ENCODE peak calls at places on chromosomes 6 and 20, in eight cellular contexts. One of them, this sample, is unnamed.

GRCh38 chr6:112214749-112215269 is 39.6 kb downstream of the LAMA4 start:
- DNase-seq in RWPE1: no peak
- DNase-seq in HepG2: peak; percentile 58
- DNase-seq in body of pancreas: no peak
- DNase-seq in uterus: no peak
- DNase-seq in sigmoid colon: no peak
- DNase-seq in stomach: no peak
- DNase-seq in MM.1S: no peak
- DNase-seq in this sample: no peak

GRCh38 chr6:73144516-73144915 is 80.8 kb downstream of the KHDC1L start:
- DNase-seq in uterus: no peak
- DNase-seq in sigmoid colon: no peak
- DNase-seq in body of pancreas: no peak
- DNase-seq in RWPE1: no peak
- DNase-seq in stomach: no peak
- DNase-seq in HepG2: no peak
- DNase-seq in MM.1S: no peak
- DNase-seq in this sample: no peak

GRCh38 chr6:141265748-141266647 is 866.7 kb upstream of the GJE1 start:
- DNase-seq in HepG2: peak; percentile 7
- DNase-seq in RWPE1: no peak
- DNase-seq in uterus: no peak
- DNase-seq in MM.1S: peak; percentile 37
- DNase-seq in stomach: no peak
- DNase-seq in sigmoid colon: no peak
- DNase-seq in body of pancreas: no peak
- DNase-seq in this sample: no peak

GRCh38 chr6:131015630-131016263 is 47.3 kb downstream of the EPB41L2 start:
- DNase-seq in body of pancreas: no peak
- DNase-seq in stomach: no peak
- DNase-seq in HepG2: no peak
- DNase-seq in MM.1S: no peak
- DNase-seq in RWPE1: no peak
- DNase-seq in sigmoid colon: no peak
- DNase-seq in uterus: no peak
- DNase-seq in this sample: no peak

GRCh38 chr6:69632932-69633331 is 163.9 kb downstream of the LMBRD1 start:
- DNase-seq in sigmoid colon: no peak
- DNase-seq in stomach: no peak
- DNase-seq in HepG2: no peak
- DNase-seq in MM.1S: peak; percentile 12
- DNase-seq in RWPE1: no peak
- DNase-seq in body of pancreas: no peak
- DNase-seq in uterus: no peak
- DNase-seq in this sample: no peak

GRCh38 chr6:119174879-119175817 is 96.7 kb upstream of the FAM184A start:
- DNase-seq in RWPE1: no peak
- DNase-seq in uterus: no peak
- DNase-seq in body of pancreas: no peak
- DNase-seq in MM.1S: no peak
- DNase-seq in stomach: no peak
- DNase-seq in HepG2: no peak
- DNase-seq in sigmoid colon: no peak
- DNase-seq in this sample: no peak

GRCh38 chr6:164108869-164109769 is 694.6 kb downstream of the QKI start:
- DNase-seq in body of pancreas: peak; percentile 44
- DNase-seq in RWPE1: peak; percentile 75
- DNase-seq in sigmoid colon: peak; percentile 78
- DNase-seq in HepG2: no peak
- DNase-seq in MM.1S: no peak
- DNase-seq in stomach: no peak
- DNase-seq in uterus: peak; percentile 49
- DNase-seq in this sample: peak; percentile 92

GRCh38 chr6:130240232-130240631 is 17.5 kb upstream of the SAMD3 start:
- DNase-seq in MM.1S: no peak
- DNase-seq in HepG2: no peak
- DNase-seq in body of pancreas: no peak
- DNase-seq in sigmoid colon: no peak
- DNase-seq in RWPE1: no peak
- DNase-seq in stomach: no peak
- DNase-seq in uterus: no peak
- DNase-seq in this sample: no peak

GRCh38 chr6:86192123-86192522 is 549.4 kb upstream of the SYNCRIP start:
- DNase-seq in uterus: no peak
- DNase-seq in body of pancreas: peak; percentile 45
- DNase-seq in MM.1S: peak; percentile 36
- DNase-seq in HepG2: peak; percentile 11
- DNase-seq in stomach: no peak
- DNase-seq in RWPE1: no peak
- DNase-seq in sigmoid colon: no peak
- DNase-seq in this sample: no peak

GRCh38 chr6:21941926-21942325 is 348.4 kb downstream of the SOX4 start:
- DNase-seq in HepG2: no peak
- DNase-seq in body of pancreas: no peak
- DNase-seq in sigmoid colon: no peak
- DNase-seq in uterus: no peak
- DNase-seq in stomach: no peak
- DNase-seq in MM.1S: no peak
- DNase-seq in RWPE1: no peak
- DNase-seq in this sample: no peak

GRCh38 chr6:24761851-24762250 is 12.9 kb upstream of the GMNN start:
- DNase-seq in body of pancreas: no peak
- DNase-seq in HepG2: no peak
- DNase-seq in RWPE1: no peak
- DNase-seq in uterus: no peak
- DNase-seq in sigmoid colon: no peak
- DNase-seq in MM.1S: no peak
- DNase-seq in stomach: no peak
- DNase-seq in this sample: no peak
- H3K27ac ChIP-seq in body of pancreas: no peak overlapping the region
- H3K27ac ChIP-seq in HepG2: no peak overlapping the region
- H3K27ac ChIP-seq in RWPE1: no peak overlapping the region
- H3K27ac ChIP-seq in uterus: no peak overlapping the region
- H3K27ac ChIP-seq in sigmoid colon: no peak overlapping the region
- H3K27ac ChIP-seq in MM.1S: no peak overlapping the region
- H3K27ac ChIP-seq in stomach: no peak overlapping the region
- H3K27ac ChIP-seq in this sample: no peak overlapping the region

GRCh38 chr20:50981714-50982048 is 23.1 kb downstream of the MOCS3 start:
- DNase-seq in sigmoid colon: no peak
- DNase-seq in body of pancreas: no peak
- DNase-seq in RWPE1: no peak
- DNase-seq in stomach: no peak
- DNase-seq in MM.1S: no peak
- DNase-seq in HepG2: no peak
- DNase-seq in uterus: no peak
- DNase-seq in this sample: no peak
- H3K27ac ChIP-seq in sigmoid colon: no peak overlapping the region
- H3K27ac ChIP-seq in body of pancreas: no peak overlapping the region
- H3K27ac ChIP-seq in RWPE1: peak overlapping the region; percentile 87
- H3K27ac ChIP-seq in stomach: no peak overlapping the region
- H3K27ac ChIP-seq in MM.1S: no peak overlapping the region
- H3K27ac ChIP-seq in HepG2: no peak overlapping the region
- H3K27ac ChIP-seq in uterus: no peak overlapping the region
- H3K27ac ChIP-seq in this sample: no peak overlapping the region

GRCh38 chr6:32974541-32975308 is 6.3 kb downstream of the BRD2 start:
- DNase-seq in body of pancreas: no peak
- DNase-seq in HepG2: no peak
- DNase-seq in stomach: no peak
- DNase-seq in RWPE1: no peak
- DNase-seq in MM.1S: no peak
- DNase-seq in uterus: no peak
- DNase-seq in sigmoid colon: no peak
- DNase-seq in this sample: no peak

GRCh38 chr6:32977272-32977952 is 9.0 kb downstream of the BRD2 start:
- DNase-seq in MM.1S: no peak
- DNase-seq in HepG2: no peak
- DNase-seq in RWPE1: no peak
- DNase-seq in stomach: no peak
- DNase-seq in uterus: no peak
- DNase-seq in body of pancreas: no peak
- DNase-seq in sigmoid colon: no peak
- DNase-seq in this sample: no peak

GRCh38 chr6:32975886-32976285 is 7.5 kb downstream of the BRD2 start:
- DNase-seq in RWPE1: no peak
- DNase-seq in sigmoid colon: no peak
- DNase-seq in body of pancreas: no peak
- DNase-seq in HepG2: no peak
- DNase-seq in uterus: no peak
- DNase-seq in MM.1S: no peak
- DNase-seq in stomach: no peak
- DNase-seq in this sample: no peak

GRCh38 chr6:32977953-32978324 is 9.5 kb downstream of the BRD2 start:
- DNase-seq in stomach: no peak
- DNase-seq in MM.1S: no peak
- DNase-seq in uterus: no peak
- DNase-seq in sigmoid colon: no peak
- DNase-seq in RWPE1: no peak
- DNase-seq in HepG2: no peak
- DNase-seq in body of pancreas: no peak
- DNase-seq in this sample: no peak

DNA sequence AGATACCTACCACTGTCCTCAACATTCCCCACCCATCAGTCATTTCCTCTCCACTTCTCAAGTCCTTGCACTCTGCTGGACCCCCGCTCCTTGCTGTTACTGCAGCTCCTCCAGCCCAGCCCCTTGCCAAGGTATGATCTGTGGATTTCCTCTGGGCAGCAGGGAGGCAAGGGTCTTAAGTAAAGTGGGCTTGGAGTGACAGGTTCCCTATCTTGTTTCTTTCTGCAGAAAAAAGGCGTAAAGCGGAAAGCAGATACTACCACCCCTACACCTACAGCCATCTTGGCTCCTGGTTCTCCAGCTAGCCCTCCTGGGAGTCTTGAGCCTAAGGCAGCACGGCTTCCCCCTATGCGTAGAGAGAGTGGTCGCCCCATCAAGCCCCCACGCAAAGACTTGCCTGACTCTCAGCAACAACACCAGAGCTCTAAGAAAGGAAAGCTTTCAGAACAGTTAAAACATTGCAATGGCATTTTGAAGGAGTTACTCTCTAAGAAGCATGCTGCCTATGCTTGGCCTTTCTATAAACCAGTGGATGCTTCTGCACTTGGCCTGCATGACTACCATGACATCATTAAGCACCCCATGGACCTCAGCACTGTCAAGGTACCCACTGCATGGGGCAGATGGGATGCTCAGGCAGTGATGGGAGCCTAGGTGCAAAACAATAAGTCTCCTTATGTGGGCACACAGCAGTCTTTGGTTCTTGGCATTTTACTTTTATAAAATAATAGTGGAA is 8.1 kb downstream of the BRD2 start:
- DNase-seq in RWPE1: no peak
- DNase-seq in uterus: no peak
- DNase-seq in HepG2: no peak
- DNase-seq in stomach: no peak
- DNase-seq in body of pancreas: no peak
- DNase-seq in sigmoid colon: no peak
- DNase-seq in MM.1S: no peak
- DNase-seq in this sample: no peak
- H3K27ac ChIP-seq in RWPE1: peak overlapping the region; percentile 33
- H3K27ac ChIP-seq in uterus: no peak overlapping the region
- H3K27ac ChIP-seq in HepG2: no peak overlapping the region
- H3K27ac ChIP-seq in stomach: peak overlapping the region; percentile 24
- H3K27ac ChIP-seq in body of pancreas: no peak overlapping the region
- H3K27ac ChIP-seq in sigmoid colon: no peak overlapping the region
- H3K27ac ChIP-seq in MM.1S: no peak overlapping the region
- H3K27ac ChIP-seq in this sample: no peak overlapping the region

GRCh38 chr6:33714385-33715040 is 3.0 kb upstream of the UQCC2 start:
- DNase-seq in sigmoid colon: no peak
- DNase-seq in HepG2: peak; percentile 45
- DNase-seq in uterus: no peak
- DNase-seq in RWPE1: no peak
- DNase-seq in MM.1S: no peak
- DNase-seq in body of pancreas: no peak
- DNase-seq in stomach: no peak
- DNase-seq in this sample: no peak

GRCh38 chr6:33717857-33718552 is 6.5 kb upstream of the UQCC2 start:
- DNase-seq in stomach: peak; percentile 66
- DNase-seq in HepG2: no peak
- DNase-seq in body of pancreas: peak; percentile 54
- DNase-seq in MM.1S: no peak
- DNase-seq in RWPE1: no peak
- DNase-seq in sigmoid colon: peak; percentile 79
- DNase-seq in uterus: peak; percentile 74
- DNase-seq in this sample: no peak

GRCh38 chr6:33716890-33717632 is 5.6 kb upstream of the UQCC2 start:
- DNase-seq in RWPE1: peak; percentile 66
- DNase-seq in MM.1S: no peak
- DNase-seq in sigmoid colon: no peak
- DNase-seq in HepG2: peak; percentile 58
- DNase-seq in body of pancreas: no peak
- DNase-seq in stomach: no peak
- DNase-seq in uterus: no peak
- DNase-seq in this sample: no peak

GRCh38 chr6:33718713-33719112 is 7.2 kb upstream of the UQCC2 start:
- DNase-seq in MM.1S: no peak
- DNase-seq in RWPE1: no peak
- DNase-seq in HepG2: no peak
- DNase-seq in stomach: no peak
- DNase-seq in body of pancreas: no peak
- DNase-seq in sigmoid colon: no peak
- DNase-seq in uterus: no peak
- DNase-seq in this sample: no peak

GRCh38 chr6:33716379-33716778 is 4.9 kb upstream of the UQCC2 start:
- DNase-seq in uterus: no peak
- DNase-seq in HepG2: no peak
- DNase-seq in RWPE1: peak; percentile 67
- DNase-seq in sigmoid colon: no peak
- DNase-seq in body of pancreas: peak; percentile 84
- DNase-seq in stomach: peak; percentile 61
- DNase-seq in MM.1S: no peak
- DNase-seq in this sample: no peak
- H3K27ac ChIP-seq in uterus: peak overlapping the region; percentile 74
- H3K27ac ChIP-seq in HepG2: no peak overlapping the region
- H3K27ac ChIP-seq in RWPE1: peak overlapping the region; percentile 44
- H3K27ac ChIP-seq in sigmoid colon: no peak overlapping the region
- H3K27ac ChIP-seq in body of pancreas: peak overlapping the region; percentile 56
- H3K27ac ChIP-seq in stomach: peak overlapping the region; percentile 40
- H3K27ac ChIP-seq in MM.1S: no peak overlapping the region
- H3K27ac ChIP-seq in this sample: no peak overlapping the region

GRCh38 chr6:38212116-38212515 is 392.6 kb downstream of the ZFAND3 start:
- DNase-seq in HepG2: no peak
- DNase-seq in RWPE1: no peak
- DNase-seq in uterus: no peak
- DNase-seq in stomach: no peak
- DNase-seq in MM.1S: no peak
- DNase-seq in body of pancreas: no peak
- DNase-seq in sigmoid colon: no peak
- DNase-seq in this sample: no peak
- H3K27ac ChIP-seq in HepG2: no peak overlapping the region
- H3K27ac ChIP-seq in RWPE1: no peak overlapping the region
- H3K27ac ChIP-seq in uterus: no peak overlapping the region
- H3K27ac ChIP-seq in stomach: peak overlapping the region; percentile 56
- H3K27ac ChIP-seq in MM.1S: no peak overlapping the region
- H3K27ac ChIP-seq in body of pancreas: no peak overlapping the region
- H3K27ac ChIP-seq in sigmoid colon: peak overlapping the region; percentile 70
- H3K27ac ChIP-seq in this sample: no peak overlapping the region

This sample was measured in right lobe of liver.